ENCODE peak calls at places on chromosome 2, in five cellular contexts. R is stimulated activated naive CD4-positive, alpha-beta T cell; Q is tibial artery; V is EH; S is mesendoderm. F is an unnamed sample.

GRCh38 chr2:196925768-196926561 is 542 bp downstream of the PGAP1 start:
- DNase-seq in R (no peak), S (peak; percentile 74), Q (peak; percentile 32), V (peak; percentile 46), F (peak; percentile 18)

GRCh38 chr2:149744845-149745244 is 157.3 kb upstream of the MMADHC start:
- DNase-seq in V (peak; percentile 88), Q (no peak), R (no peak), S (no peak), F (no peak)

GRCh38 chr2:219020604-219021365 is 20.5 kb downstream of the CFAP65 start:
- DNase-seq in R (no peak), V (peak; percentile 40), Q (no peak), S (no peak), F (no peak)

GRCh38 chr2:38494394-38494793 is 108.3 kb downstream of the HNRNPLL start:
- DNase-seq in Q (no peak), S (no peak), R (no peak), V (no peak), F (no peak)

GRCh38 chr2:217886720-217887309 is 116.0 kb downstream of the TNS1 start:
- DNase-seq in Q (no peak), S (peak; percentile 88), R (no peak), V (peak; percentile 79), F (peak; percentile 54)

GRCh38 chr2:45273412-45274189 is 264.3 kb upstream of the SIX2 start:
- DNase-seq in V (no peak), Q (no peak), R (no peak), S (no peak), F (no peak)

GRCh38 chr2:230939691-230940475 is 14.8 kb upstream of the GPR55 start:
- DNase-seq in Q (no peak), R (no peak), S (no peak), V (no peak), F (no peak)

GRCh38 chr2:169362346-169363026 is at the start of gene LRP2:
- DNase-seq in V (no peak), R (no peak), Q (no peak), S (peak; percentile 32), F (peak; percentile 43)

GRCh38 chr2:1226766-1227165 is 186.5 kb upstream of the TPO start:
- DNase-seq in S (no peak), V (no peak), R (no peak), Q (no peak), F (no peak)

F was measured in naive thymus-derived CD4-positive, alpha-beta T cell.